ENCODE peak calls at places on chromosomes 6 and 20, in six cellular contexts. K, Y, N, Z, F and E are unnamed samples.

GRCh38 chr6:89984926-89985743 is 90.9 kb downstream of the GJA10 start:
- DNase-seq in K (peak; percentile 64), Y (peak; percentile 91), N (peak; percentile 42), Z (no peak), F (no peak), E (no peak)

GRCh38 chr6:37972994-37973757 is 153.6 kb downstream of the ZFAND3 start:
- DNase-seq in K (no peak), Y (no peak), N (no peak), Z (no peak), F (no peak), E (no peak)

GRCh38 chr6:32439708-32440214 is at the start of gene HLA-DRA:
- DNase-seq in K (no peak), Y (no peak), N (peak; percentile 66), Z (no peak), F (peak; percentile 87), E (no peak)

GRCh38 chr6:97049254-97050004 is 124.9 kb downstream of the KLHL32 start:
- DNase-seq in K (no peak), Y (no peak), N (no peak), Z (no peak), F (peak; percentile 50), E (no peak)

GRCh38 chr6:90865513-90865912 is 278.6 kb upstream of the MAP3K7 start:
- DNase-seq in K (no peak), Y (no peak), N (no peak), Z (no peak), F (no peak), E (no peak)

GRCh38 chr20:47181056-47181862 is 175.2 kb downstream of the ZMYND8 start:
- DNase-seq in K (no peak), Y (no peak), N (peak; percentile 85), Z (peak; percentile 40), F (no peak), E (no peak)

GRCh38 chr6:33914519-33915120 is 110.8 kb upstream of the MLN start:
- DNase-seq in K (no peak), Y (peak; percentile 62), N (no peak), Z (no peak), F (no peak), E (no peak)

GRCh38 chr6:163955131-163955530 is 540.6 kb downstream of the QKI start:
- DNase-seq in K (no peak), Y (no peak), N (peak; percentile 3), Z (no peak), F (no peak), E (no peak)

GRCh38 chr6:88266126-88266525 is 100.0 kb upstream of the CNR1 start:
- DNase-seq in K (no peak), Y (no peak), N (no peak), Z (no peak), F (no peak), E (no peak)

GRCh38 chr6:160348209-160348551 is at the start of gene SLC22A3:
- DNase-seq in K (peak; percentile 68), Y (no peak), N (no peak), Z (peak; percentile 57), F (no peak), E (no peak)
- H3K4me3 ChIP-seq in K (peak within 1 kb of the TSS; percentile 85), Y (peak within 1 kb of the TSS; percentile 43), N (peak within 1 kb of the TSS; percentile 68), Z (peak within 1 kb of the TSS; percentile 66), F (no peak within 1 kb of the TSS), E (peak within 1 kb of the TSS; percentile 45)

GRCh38 chr6:328924-329323 is 36.6 kb downstream of the DUSP22 start:
- DNase-seq in K (no peak), Y (no peak), N (no peak), Z (no peak), F (no peak), E (no peak)

GRCh38 chr6:330948-331347 is 38.7 kb downstream of the DUSP22 start:
- DNase-seq in K (no peak), Y (no peak), N (no peak), Z (no peak), F (no peak), E (no peak)

GRCh38 chr6:328184-328670 is 35.9 kb downstream of the DUSP22 start:
- DNase-seq in K (peak; percentile 55), Y (no peak), N (peak; percentile 90), Z (no peak), F (peak; percentile 79), E (no peak)

GRCh38 chr6:331622-332521 is 39.6 kb downstream of the DUSP22 start:
- DNase-seq in K (no peak), Y (no peak), N (no peak), Z (no peak), F (peak; percentile 73), E (no peak)

GRCh38 chr6:329888-330691 is 37.8 kb downstream of the DUSP22 start:
- DNase-seq in K (no peak), Y (no peak), N (no peak), Z (no peak), F (no peak), E (no peak)
- TF ChIP-seq CTCF in K (no peak), Y (no peak), N (no peak), Z (no peak), F (no peak), E (no peak)

DNA sequence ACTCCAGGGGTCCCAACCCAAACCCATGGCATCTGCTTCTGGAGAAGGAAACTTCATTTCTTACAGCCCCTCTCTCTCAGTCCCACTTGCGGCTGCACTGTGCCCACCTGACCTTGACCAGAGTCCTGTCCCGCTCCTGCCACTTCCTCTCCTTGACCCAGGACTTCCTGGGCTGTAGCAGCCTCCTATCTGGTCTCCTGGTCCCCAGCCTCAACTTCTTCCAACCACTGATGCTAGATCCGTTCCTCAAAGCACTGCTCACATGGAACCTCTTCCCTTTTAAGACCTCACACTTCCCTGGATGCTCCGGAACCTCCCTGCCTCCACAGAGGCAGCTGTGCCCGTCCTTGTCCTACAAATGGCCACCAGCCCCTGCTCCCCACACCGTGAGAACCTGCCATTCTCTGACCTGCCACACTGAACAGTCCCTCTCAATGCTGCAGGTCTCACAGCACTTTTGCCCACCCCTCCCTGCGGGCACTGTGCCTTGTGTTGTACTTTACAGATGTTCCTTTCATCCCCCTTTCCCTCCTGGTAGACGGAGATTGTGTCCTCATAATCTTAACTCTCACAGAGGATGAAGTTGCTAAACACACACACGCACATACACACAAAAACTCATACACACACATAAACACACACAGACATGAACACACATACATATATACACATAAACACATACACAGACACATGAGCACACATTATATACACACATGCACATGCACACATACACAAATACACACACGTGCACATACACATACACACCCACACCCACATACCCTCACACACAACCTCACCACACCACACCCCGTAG is 59.6 kb upstream of the NXT1 start:
- DNase-seq in K (no peak), Y (no peak), N (no peak), Z (no peak), F (no peak), E (no peak)
- H3K4me3 ChIP-seq in K (no peak overlapping the region), Y (no peak overlapping the region), N (no peak overlapping the region), Z (no peak overlapping the region), F (no peak overlapping the region), E (no peak overlapping the region)

GRCh38 chr6:31065556-31065955 is 46.8 kb downstream of the C6orf15 start:
- DNase-seq in K (no peak), Y (no peak), N (no peak), Z (no peak), F (no peak), E (no peak)

GRCh38 chr6:31067881-31068737 is 44.3 kb downstream of the C6orf15 start:
- DNase-seq in K (no peak), Y (no peak), N (no peak), Z (no peak), F (no peak), E (no peak)

GRCh38 chr6:31063906-31064435 is 48.4 kb downstream of the C6orf15 start:
- DNase-seq in K (no peak), Y (no peak), N (no peak), Z (no peak), F (no peak), E (no peak)

GRCh38 chr6:31070711-31071197 is 41.6 kb downstream of the C6orf15 start:
- DNase-seq in K (no peak), Y (no peak), N (peak; percentile 87), Z (peak; percentile 41), F (no peak), E (peak; percentile 24)

GRCh38 chr6:31068738-31069340 is 43.5 kb downstream of the C6orf15 start:
- DNase-seq in K (peak; percentile 75), Y (peak; percentile 85), N (peak; percentile 86), Z (peak; percentile 82), F (peak; percentile 59), E (peak; percentile 66)
- TF ChIP-seq CTCF in K (peak; percentile 86), Y (peak; percentile 91), N (peak; percentile 93), Z (peak; percentile 87), F (peak; percentile 96), E (no peak)